ENCODE peak calls at places on chromosomes 12 and 14, in seven cellular contexts. A is adrenal gland; H is stimulated activated naive CD4-positive, alpha-beta T cell; I is naive B cell; U is KBM-7; K is iPS DF 6.9; E is GM13976. T is an unnamed sample.

GRCh38 chr14:21346532-21347135 is 37.2 kb downstream of the SUPT16H start:
- DNase-seq in A (no peak), H (no peak), I (no peak), U (no peak), K (no peak), E (no peak), T (no peak)

GRCh38 chr14:103641181-103641580 is 12.2 kb downstream of the KLC1 start:
- DNase-seq in A (no peak), H (no peak), I (no peak), U (no peak), K (no peak), E (no peak), T (peak)

GRCh38 chr12:80763874-80764273 is 47.2 kb downstream of the MYF5 start:
- DNase-seq in A (no peak), H (no peak), I (no peak), U (peak), K (no peak), E (no peak), T (peak)

GRCh38 chr12:109065154-109065852 is 12.9 kb downstream of the USP30 start:
- DNase-seq in A (no peak), H (no peak), I (no peak), U (no peak), K (no peak), E (no peak), T (no peak)

GRCh38 chr12:14841761-14842160 is 1.6 kb downstream of the ART4 start:
- DNase-seq in A (peak), H (no peak), I (no peak), U (no peak), K (no peak), E (no peak), T (peak)

GRCh38 chr14:60637490-60638452 is 11.5 kb downstream of the SIX1 start:
- DNase-seq in A (no peak), H (no peak), I (no peak), U (no peak), K (no peak), E (no peak), T (peak)

GRCh38 chr12:56017181-56017580 is 3.7 kb upstream of the IKZF4 start:
- DNase-seq in A (no peak), H (no peak), I (no peak), U (no peak), K (no peak), E (no peak), T (no peak)

GRCh38 chr14:89013098-89013504 is 188.7 kb downstream of the TTC8 start:
- DNase-seq in A (no peak), H (no peak), I (no peak), U (peak), K (no peak), E (no peak), T (peak)

GRCh38 chr12:6927999-6928702 is 392 bp downstream of the ATN1 start:
- DNase-seq in A (no peak), H (no peak), I (no peak), U (no peak), K (no peak), E (peak), T (no peak)

GRCh38 chr14:42715316-42715715 is 1108.6 kb downstream of the LRFN5 start:
- DNase-seq in A (no peak), H (no peak), I (no peak), U (no peak), K (no peak), E (no peak), T (no peak)

GRCh38 chr12:126397071-126397571 is 1331.9 kb downstream of the AACS start:
- DNase-seq in A (no peak), H (no peak), I (no peak), U (no peak), K (no peak), E (no peak), T (no peak)

GRCh38 chr12:132726386-132726785 is 15.7 kb downstream of the PGAM5 start:
- DNase-seq in A (no peak), H (no peak), I (no peak), U (no peak), K (no peak), E (no peak), T (no peak)

GRCh38 chr14:96119947-96120346 is 80.8 kb downstream of the C14orf132 start:
- DNase-seq in A (no peak), H (no peak), I (no peak), U (no peak), K (no peak), E (no peak), T (no peak)

GRCh38 chr14:100159865-100160533 is 554 bp upstream of the DEGS2 start:
- DNase-seq in A (no peak), H (no peak), I (no peak), U (no peak), K (no peak), E (no peak), T (no peak)

GRCh38 chr12:85557850-85558249 is 277.8 kb downstream of the ALX1 start:
- DNase-seq in A (no peak), H (no peak), I (no peak), U (no peak), K (no peak), E (no peak), T (no peak)

GRCh38 chr14:63045612-63046320 is 508 bp upstream of the KCNH5 start:
- DNase-seq in A (no peak), H (no peak), I (no peak), U (no peak), K (no peak), E (no peak), T (peak)

GRCh38 chr12:88142610-88142991 is 494 bp downstream of the TMTC3 start:
- DNase-seq in A (no peak), H (peak), I (no peak), U (no peak), K (no peak), E (no peak), T (no peak)

GRCh38 chr14:92207012-92207927 is 85.5 kb downstream of the CPSF2 start:
- DNase-seq in A (no peak), H (no peak), I (no peak), U (no peak), K (no peak), E (no peak), T (no peak)

GRCh38 chr12:6016756-6017155 is 71.7 kb upstream of the ANO2 start:
- DNase-seq in A (no peak), H (no peak), I (no peak), U (no peak), K (no peak), E (no peak), T (no peak)

GRCh38 chr14:96224480-96225096 is 19.9 kb downstream of the BDKRB2 start:
- DNase-seq in A (no peak), H (no peak), I (no peak), U (no peak), K (no peak), E (no peak), T (no peak)

GRCh38 chr14:74407021-74407800 is 18.8 kb downstream of the SYNDIG1L start:
- DNase-seq in A (no peak), H (no peak), I (no peak), U (no peak), K (no peak), E (no peak), T (no peak)

GRCh38 chr12:18158774-18159557 is 69.0 kb upstream of the RERGL start:
- DNase-seq in A (no peak), H (no peak), I (peak), U (peak), K (peak), E (no peak), T (peak)

GRCh38 chr14:96586056-96586455 is 83.9 kb downstream of the PAPOLA start:
- DNase-seq in A (peak), H (no peak), I (no peak), U (no peak), K (no peak), E (no peak), T (no peak)

GRCh38 chr14:50364792-50365191 is 31.9 kb downstream of the CDKL1 start:
- DNase-seq in A (no peak), H (no peak), I (no peak), U (no peak), K (no peak), E (no peak), T (no peak)

GRCh38 chr14:69519701-69520100 is 35.2 kb downstream of the PLEKHD1 start:
- DNase-seq in A (no peak), H (no peak), I (no peak), U (no peak), K (no peak), E (no peak), T (no peak)

GRCh38 chr12:8822298-8822697 is at the start of gene A2ML1:
- DNase-seq in A (no peak), H (no peak), I (no peak), U (no peak), K (no peak), E (no peak), T (no peak)

GRCh38 chr12:45944771-45945170 is 45.6 kb downstream of the SCAF11 start:
- DNase-seq in A (peak), H (no peak), I (no peak), U (no peak), K (no peak), E (no peak), T (no peak)

GRCh38 chr14:27199272-27199671 is 601.4 kb upstream of the NOVA1 start:
- DNase-seq in A (no peak), H (no peak), I (no peak), U (no peak), K (no peak), E (no peak), T (no peak)

GRCh38 chr14:100406505-100407131 is 83.5 kb downstream of the SLC25A47 start:
- DNase-seq in A (peak), H (no peak), I (no peak), U (peak), K (no peak), E (no peak), T (no peak)

GRCh38 chr14:26370118-26370517 is 227.7 kb downstream of the NOVA1 start:
- DNase-seq in A (no peak), H (no peak), I (no peak), U (no peak), K (no peak), E (no peak), T (no peak)

GRCh38 chr14:68952544-68953535 is 26.3 kb downstream of the ACTN1 start:
- DNase-seq in A (no peak), H (no peak), I (no peak), U (no peak), K (no peak), E (no peak), T (no peak)

T was measured in dermis blood vessel endothelial cell.